ENCODE peak calls at places on chromosome 14, in five cellular contexts. V is stimulated activated CD4-positive, alpha-beta T cell treated with anti-CD3 and anti-CD28 coated beads, Interleukin-15, amount 100 ng/mL, for 1 hour; S is naive B cell; F is NCI-H345; A is NCI-H748 treated with DMSO at 0.1 percent for 48 hours. R is an unnamed sample.

GRCh38 chr14:93759781-93760307 is 28.4 kb downstream of the PRIMA1 start:
- DNase-seq in F (no peak), V (no peak), S (no peak), A (no peak), R (peak)

GRCh38 chr14:53900499-53900898 is 56.1 kb downstream of the BMP4 start:
- DNase-seq in V (no peak), A (no peak), S (no peak), F (no peak), R (no peak)

GRCh38 chr14:39365354-39365753 is 66.9 kb downstream of the FBXO33 start:
- DNase-seq in F (no peak), A (no peak), V (no peak), S (no peak), R (no peak)

GRCh38 chr14:23436327-23437141 is 1.1 kb upstream of the MYH7 start:
- DNase-seq in F (no peak), A (no peak), V (no peak), S (no peak), R (peak)

GRCh38 chr14:33767721-33768457 is 183.0 kb downstream of the EGLN3 start:
- DNase-seq in F (no peak), A (no peak), V (no peak), S (no peak), R (no peak)

GRCh38 chr14:100486025-100486828 is 101.0 kb downstream of the BEGAIN start:
- DNase-seq in S (peak), A (peak), F (peak), V (peak), R (no peak)

GRCh38 chr14:24895243-24895583 is 154.7 kb downstream of the STXBP6 start:
- DNase-seq in S (no peak), A (no peak), V (no peak), F (no peak), R (no peak)

GRCh38 chr14:22520235-22520634 is 68.8 kb downstream of the DAD1 start:
- DNase-seq in F (no peak), A (no peak), S (no peak), V (no peak), R (no peak)

GRCh38 chr14:64728106-64728505 is 23.9 kb downstream of the PLEKHG3 start:
- DNase-seq in A (no peak), S (no peak), F (no peak), V (no peak), R (no peak)

GRCh38 chr14:99819514-99819913 is 26.3 kb downstream of the EML1 start:
- DNase-seq in A (no peak), V (no peak), S (no peak), F (no peak), R (no peak)

GRCh38 chr14:89861630-89862029 is 92.9 kb downstream of the EFCAB11 start:
- DNase-seq in S (no peak), F (no peak), V (no peak), A (no peak), R (no peak)

GRCh38 chr14:95516554-95517209 is at the start of gene SYNE3:
- DNase-seq in A (peak), S (peak), V (no peak), F (peak), R (no peak)

GRCh38 chr14:105216490-105217247 is 31.7 kb upstream of the BTBD6 start:
- DNase-seq in S (no peak), A (no peak), V (no peak), F (no peak), R (no peak)

GRCh38 chr14:68886109-68886434 is 93.0 kb downstream of the ACTN1 start:
- DNase-seq in F (peak), V (no peak), S (no peak), A (no peak), R (no peak)

GRCh38 chr14:86543531-86543930 is 1013.6 kb downstream of the FLRT2 start:
- DNase-seq in V (no peak), A (no peak), F (no peak), S (no peak), R (no peak)

GRCh38 chr14:68076451-68076850 is 256.9 kb downstream of the RAD51B start:
- DNase-seq in F (no peak), V (no peak), S (no peak), A (no peak), R (no peak)

GRCh38 chr14:105856676-105857222 is 330.4 kb downstream of the TMEM121 start:
- DNase-seq in F (no peak), S (peak), A (no peak), V (no peak), R (no peak)

GRCh38 chr14:105433161-105433605 is 13.6 kb downstream of the MTA1 start:
- DNase-seq in V (no peak), F (no peak), S (no peak), A (no peak), R (no peak)

GRCh38 chr14:43539210-43539609 is 967.9 kb downstream of the FSCB start:
- DNase-seq in V (no peak), F (no peak), A (no peak), S (no peak), R (no peak)

GRCh38 chr14:85960781-85961180 is 430.8 kb downstream of the FLRT2 start:
- DNase-seq in A (no peak), F (no peak), S (no peak), V (no peak), R (no peak)

GRCh38 chr14:74577247-74577947 is 34.6 kb downstream of the LTBP2 start:
- DNase-seq in A (no peak), F (no peak), V (no peak), S (no peak), R (no peak)

GRCh38 chr14:71532349-71532748 is 399.9 kb upstream of the RGS6 start:
- DNase-seq in A (peak), S (no peak), F (peak), V (no peak), R (no peak)

GRCh38 chr14:33347816-33348215 is 409.1 kb downstream of the NPAS3 start:
- DNase-seq in F (no peak), S (no peak), V (no peak), A (no peak), R (no peak)

GRCh38 chr14:99579903-99580570 is 24.0 kb downstream of the CCDC85C start:
- DNase-seq in S (no peak), F (no peak), A (no peak), V (no peak), R (no peak)

GRCh38 chr14:57209561-57209960 is 59.1 kb downstream of the EXOC5 start:
- DNase-seq in A (no peak), V (no peak), S (no peak), F (no peak), R (no peak)

GRCh38 chr14:78157855-78158436 is 12.2 kb upstream of the NRXN3 start:
- DNase-seq in A (no peak), S (no peak), V (no peak), F (no peak), R (no peak)

GRCh38 chr14:61923348-61923747 is 161.1 kb downstream of the SNAPC1 start:
- DNase-seq in S (no peak), V (no peak), A (no peak), F (no peak), R (no peak)

GRCh38 chr14:91373591-91374245 is 43.9 kb downstream of the CCDC88C start:
- DNase-seq in F (no peak), A (no peak), V (no peak), S (peak), R (peak)

GRCh38 chr14:105168496-105168978 is at the start of gene JAG2:
- DNase-seq in V (peak), F (peak), S (peak), A (peak), R (peak)

GRCh38 chr14:99566009-99566389 is 38.0 kb downstream of the CCDC85C start:
- DNase-seq in V (no peak), F (peak), S (no peak), A (no peak), R (peak)

GRCh38 chr14:88639221-88639620 is 76.4 kb downstream of the ZC3H14 start:
- DNase-seq in V (no peak), A (no peak), F (no peak), S (no peak), R (no peak)

GRCh38 chr14:75273272-75274044 is 5.2 kb upstream of the FOS start:
- DNase-seq in A (no peak), S (no peak), F (no peak), V (no peak), R (no peak)

GRCh38 chr14:34766611-34767010 is 52.2 kb upstream of the CFL2 start:
- DNase-seq in S (no peak), A (no peak), V (no peak), F (no peak), R (no peak)

GRCh38 chr14:89429206-89430091 is 12.4 kb upstream of the FOXN3 start:
- DNase-seq in S (no peak), A (peak), V (no peak), F (peak), R (peak)

GRCh38 chr14:50410921-50411320 is 14.2 kb upstream of the CDKL1 start:
- DNase-seq in V (no peak), S (no peak), F (no peak), A (no peak), R (no peak)

GRCh38 chr14:33790996-33791395 is 159.9 kb downstream of the EGLN3 start:
- DNase-seq in S (no peak), F (no peak), A (no peak), V (no peak), R (no peak)

GRCh38 chr14:99531221-99532096 is 50.2 kb downstream of the CCNK start:
- DNase-seq in S (no peak), V (no peak), A (no peak), F (peak), R (peak)

R was measured in NCI-H1092 treated with DMSO at 0.1 percent for 48 hours.